ENCODE peak calls at places on chromosomes 16 and 17, in four cellular contexts. T, K, Q and B are unnamed samples.
A peak's percentile ranks its signal among the peaks of the same experiment; 100 is the strongest.

GRCh38 chr17:53141731-53142130 is 681.0 kb upstream of the KIF2B start:
- DNase-seq in T (no peak), Q (no peak), K (no peak), B (no peak)

GRCh38 chr17:27233783-27234182 is 60.1 kb upstream of the WSB1 start:
- DNase-seq in T (no peak), K (peak; percentile 62), Q (no peak), B (no peak)

GRCh38 chr16:81928975-81929374 is 82.3 kb downstream of the SDR42E1 start:
- DNase-seq in T (no peak), Q (no peak), K (no peak), B (no peak)

GRCh38 chr17:82231312-82231561 is 2.4 kb downstream of the SLC16A3 start:
- DNase-seq in Q (no peak), K (peak; percentile 92), T (no peak), B (no peak)

GRCh38 chr16:75621170-75621477 is 2.0 kb downstream of the ADAT1 start:
- DNase-seq in Q (no peak), T (no peak), K (no peak), B (no peak)

GRCh38 chr17:68698761-68699160 is 97.6 kb upstream of the FAM20A start:
- DNase-seq in K (no peak), Q (no peak), T (no peak), B (peak; percentile 22)

GRCh38 chr16:73599870-73600269 is 551.9 kb upstream of the ZFHX3 start:
- DNase-seq in Q (no peak), K (no peak), T (no peak), B (no peak)

GRCh38 chr17:52524238-52524637 is 365.7 kb upstream of the CA10 start:
- DNase-seq in K (no peak), T (no peak), Q (no peak), B (no peak)

GRCh38 chr17:34980681-34981537 is 597 bp downstream of the LIG3 start:
- DNase-seq in T (peak; percentile 40), K (peak; percentile 95), Q (peak; percentile 82), B (peak; percentile 83)

GRCh38 chr16:59263980-59264379 is 529.9 kb upstream of the GOT2 start:
- DNase-seq in K (no peak), Q (no peak), T (no peak), B (no peak)

GRCh38 chr16:84755004-84755672 is 55.3 kb downstream of the USP10 start:
- DNase-seq in K (no peak), Q (no peak), T (no peak), B (no peak)

GRCh38 chr16:14186954-14187306 is 115.8 kb downstream of the MRTFB start:
- DNase-seq in T (no peak), Q (no peak), K (no peak), B (no peak)

GRCh38 chr16:592518-593306 is 2.8 kb downstream of the RAB40C start:
- DNase-seq in Q (peak; percentile 39), T (peak; percentile 88), K (no peak), B (peak; percentile 75)

GRCh38 chr17:66779186-66779585 is 55.7 kb upstream of the CACNG5 start:
- DNase-seq in Q (no peak), T (no peak), K (no peak), B (no peak)

GRCh38 chr16:50121721-50122445 is 31.2 kb upstream of the TENT4B start:
- DNase-seq in Q (no peak), T (no peak), K (no peak), B (no peak)

GRCh38 chr16:64452446-64452845 is 669.4 kb downstream of the CDH11 start:
- DNase-seq in T (no peak), Q (no peak), K (no peak), B (no peak)

GRCh38 chr17:68349157-68349556 is 57.9 kb downstream of the ARSG start:
- DNase-seq in K (no peak), Q (no peak), T (no peak), B (no peak)

GRCh38 chr17:9971991-9972390 is 66.9 kb upstream of the RCVRN start:
- DNase-seq in Q (peak; percentile 63), T (peak; percentile 56), K (no peak), B (peak; percentile 67)

GRCh38 chr17:72556944-72557826 is 436.4 kb downstream of the SOX9 start:
- DNase-seq in T (peak; percentile 66), Q (peak; percentile 25), K (no peak), B (peak; percentile 63)

GRCh38 chr17:9537177-9537776 is 38.3 kb downstream of the STX8 start:
- DNase-seq in Q (no peak), K (no peak), T (no peak), B (no peak)

GRCh38 chr17:79627184-79627765 is 16.4 kb upstream of the RBFOX3 start:
- DNase-seq in T (no peak), Q (no peak), K (peak; percentile 90), B (peak; percentile 17)

GRCh38 chr16:228151-228855 is 946 bp downstream of the LUC7L start:
- DNase-seq in Q (no peak), K (no peak), T (no peak), B (no peak)

GRCh38 chr17:62963296-62963695 is 2.7 kb upstream of the TANC2 start:
- DNase-seq in K (no peak), T (peak; percentile 66), Q (no peak), B (peak; percentile 27)

GRCh38 chr16:167117-167462 is 1.3 kb downstream of the HBM start:
- DNase-seq in K (no peak), Q (no peak), T (no peak), B (no peak)

GRCh38 chr17:7380321-7380720 is 568 bp upstream of the TNK1 start:
- DNase-seq in T (peak; percentile 87), K (no peak), Q (peak; percentile 67), B (peak; percentile 46)

GRCh38 chr16:71367243-71367976 is 8.9 kb downstream of the CALB2 start:
- DNase-seq in T (peak; percentile 52), Q (no peak), K (no peak), B (peak; percentile 55)

GRCh38 chr17:50397111-50397918 is at the start of gene LRRC59:
- DNase-seq in Q (peak; percentile 88), K (peak; percentile 97), T (peak; percentile 73), B (peak; percentile 87)

GRCh38 chr17:79251824-79252223 is 177.2 kb downstream of the ENGASE start:
- DNase-seq in T (no peak), K (no peak), Q (no peak), B (no peak)

GRCh38 chr17:75181608-75182318 is 996 bp downstream of the SUMO2 start:
- DNase-seq in Q (peak; percentile 53), T (no peak), K (no peak), B (peak; percentile 32)

GRCh38 chr16:31476305-31477219 is 4.6 kb downstream of the TGFB1I1 start:
- DNase-seq in T (peak; percentile 44), Q (no peak), K (no peak), B (peak; percentile 90)

GRCh38 chr17:74252272-74252671 is 21.8 kb upstream of the DNAI2 start:
- DNase-seq in K (no peak), T (no peak), Q (no peak), B (no peak)

GRCh38 chr16:4097826-4098240 is 18.4 kb downstream of the ADCY9 start:
- DNase-seq in T (peak; percentile 14), Q (no peak), K (no peak), B (no peak)

GRCh38 chr17:13921841-13922776 is 147.2 kb upstream of the COX10 start:
- DNase-seq in K (peak; percentile 80), Q (no peak), T (no peak), B (no peak)
- H3K4me1 ChIP-seq in K (no peaks in the 10 kb centered on the region), Q (no peaks in the 10 kb centered on the region), T (no peaks in the 10 kb centered on the region), B (no peaks in the 10 kb centered on the region)

GRCh38 chr17:17054636-17055035 is 12.4 kb downstream of the MPRIP start:
- DNase-seq in Q (no peak), K (no peak), T (no peak), B (no peak)

GRCh38 chr17:17057057-17057551 is 14.8 kb downstream of the MPRIP start:
- DNase-seq in T (no peak), K (no peak), Q (no peak), B (no peak)

GRCh38 chr17:17058304-17058703 is 16.0 kb downstream of the MPRIP start:
- DNase-seq in K (no peak), Q (no peak), T (no peak), B (peak; percentile 34)

GRCh38 chr17:17055286-17056166 is 13.3 kb downstream of the MPRIP start:
- DNase-seq in K (no peak), T (no peak), Q (no peak), B (no peak)

GRCh38 chr17:17056167-17056562 is 13.9 kb downstream of the MPRIP start:
- DNase-seq in Q (no peak), K (no peak), T (no peak), B (no peak)
- H3K27ac ChIP-seq in Q (no peak overlapping the region), K (peak overlapping the region; percentile 30), T (no peak overlapping the region), B (no peak overlapping the region)

GRCh38 chr16:2054543-2055245 is 6.9 kb downstream of the TSC2 start:
- DNase-seq in Q (no peak), T (no peak), K (no peak), B (no peak)

GRCh38 chr16:2056681-2057407 is 9.1 kb downstream of the TSC2 start:
- DNase-seq in K (no peak), T (no peak), Q (no peak), B (no peak)

GRCh38 chr16:2057438-2057837 is 9.7 kb downstream of the TSC2 start:
- DNase-seq in T (no peak), K (no peak), Q (no peak), B (no peak)

GRCh38 chr16:2053897-2054296 is 6.1 kb downstream of the TSC2 start:
- DNase-seq in K (no peak), T (no peak), Q (no peak), B (no peak)

DNA sequence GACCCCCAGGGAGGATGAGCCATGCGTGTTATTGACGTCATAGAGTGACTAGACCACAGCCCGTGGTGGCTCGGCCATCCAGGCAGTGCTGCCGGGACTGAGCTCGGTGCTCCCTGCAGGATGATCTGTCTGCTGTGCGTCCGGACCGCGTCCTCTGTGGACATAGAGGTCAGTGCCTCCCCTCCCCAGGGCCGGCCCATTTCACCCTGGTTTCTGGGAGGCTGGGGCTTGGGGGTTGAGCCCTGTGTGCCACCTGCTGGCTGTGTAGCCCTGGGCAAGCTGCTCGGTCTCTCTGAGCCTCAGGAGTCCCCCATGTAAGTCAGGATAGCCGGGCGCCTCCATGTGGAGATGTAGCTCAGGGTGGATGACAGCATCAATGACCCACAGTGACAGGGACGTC is 8.3 kb downstream of the TSC2 start:
- DNase-seq in K (no peak), Q (no peak), T (no peak), B (no peak)
- H3K4me1 ChIP-seq in K (no peaks in the 10 kb centered on the region), Q (no peaks in the 10 kb centered on the region), T (no peaks in the 10 kb centered on the region), B (no peaks in the 10 kb centered on the region)

DNA sequence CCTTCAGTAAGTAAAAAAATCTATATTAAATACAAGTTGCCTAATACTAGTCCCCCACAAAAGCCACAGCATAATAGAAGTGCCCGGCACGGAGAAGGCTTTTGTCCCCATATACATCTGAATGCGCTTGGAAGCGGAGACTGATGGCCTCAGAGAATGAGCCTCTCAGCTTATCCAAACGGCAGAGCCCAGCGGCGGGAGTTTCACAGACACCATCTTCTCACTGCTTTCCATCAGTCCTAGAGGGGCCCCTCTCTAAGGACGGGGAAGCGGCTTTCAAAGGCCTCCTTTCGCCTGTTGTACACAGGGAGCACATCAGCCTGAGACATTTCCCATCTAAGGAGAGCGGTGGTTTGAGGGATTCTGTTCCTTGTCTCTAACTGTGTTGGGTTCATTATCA is 16.9 kb downstream of the NXN start:
- DNase-seq in Q (no peak), T (no peak), K (no peak), B (no peak)
- H3K27ac ChIP-seq in Q (no peak overlapping the region), T (no peak overlapping the region), K (no peak overlapping the region), B (no peak overlapping the region)